ENCODE peak calls at places on chromosomes 7 and 10, in nine cellular contexts. Z is lower lobe of right lung; F is MCF 10A; K is PC-3; M is fibroblast of lung; G is GM10248; E is spleen; X is nephron progenitor cell; C is CD8-positive, alpha-beta T cell. U is an unnamed sample.

GRCh38 chr10:128662520-128662919 is 536.3 kb upstream of the MKI67 start:
- DNase-seq in C (no peak), F (no peak), G (no peak), M (no peak), Z (no peak), E (no peak), K (no peak), X (no peak), U (no peak)

GRCh38 chr7:139915864-139916716 is 87.0 kb downstream of the TBXAS1 start:
- DNase-seq in G (peak), X (no peak), M (peak), K (peak), E (no peak), Z (no peak), C (no peak), F (peak), U (no peak)

GRCh38 chr7:51589111-51589510 is 272.5 kb upstream of the COBL start:
- DNase-seq in C (no peak), Z (no peak), K (no peak), E (no peak), G (no peak), F (no peak), X (no peak), M (no peak), U (no peak)

GRCh38 chr7:145168427-145168826 is 332.6 kb upstream of the TPK1 start:
- DNase-seq in G (no peak), C (no peak), Z (no peak), K (no peak), F (no peak), X (no peak), E (no peak), M (no peak), U (no peak)

GRCh38 chr10:103417601-103418000 is 21.2 kb downstream of the PDCD11 start:
- DNase-seq in K (no peak), C (no peak), M (no peak), X (no peak), G (no peak), E (no peak), Z (no peak), F (no peak), U (no peak)

GRCh38 chr10:116780691-116781205 is 38.4 kb upstream of the HSPA12A start:
- DNase-seq in F (no peak), C (no peak), K (no peak), M (no peak), G (no peak), Z (no peak), E (no peak), X (no peak), U (no peak)

GRCh38 chr10:112379635-112380296 is 5.8 kb downstream of the ACSL5 start:
- DNase-seq in K (peak), Z (no peak), M (no peak), G (no peak), X (no peak), E (no peak), C (no peak), F (no peak), U (no peak)

GRCh38 chr7:101728888-101729883 is 88.2 kb upstream of the CUX1 start:
- DNase-seq in K (no peak), F (peak), E (no peak), C (no peak), M (peak), X (no peak), Z (peak), G (no peak), U (no peak)

GRCh38 chr10:121927841-121928527 is at the start of gene ATE1:
- DNase-seq in E (peak), X (peak), K (peak), F (peak), C (peak), M (peak), Z (peak), G (peak), U (peak)

GRCh38 chr7:44103941-44104879 is at the start of gene AEBP1:
- DNase-seq in F (no peak), E (peak), K (no peak), C (no peak), G (peak), M (no peak), Z (no peak), X (peak), U (peak)

GRCh38 chr7:105594034-105594433 is 12.7 kb upstream of the EFCAB10 start:
- DNase-seq in Z (no peak), C (no peak), F (no peak), E (no peak), X (no peak), K (peak), M (no peak), G (no peak), U (no peak)

GRCh38 chr10:108544500-108545120 is 1378.7 kb downstream of the XPNPEP1 start:
- DNase-seq in M (peak), G (peak), Z (peak), X (peak), C (no peak), E (peak), K (peak), F (peak), U (peak)

GRCh38 chr10:63258920-63259678 is 126.0 kb downstream of the NRBF2 start:
- DNase-seq in K (no peak), E (no peak), G (no peak), Z (no peak), C (no peak), M (peak), F (no peak), X (no peak), U (no peak)

GRCh38 chr7:98627062-98627790 is 10.1 kb downstream of the NPTX2 start:
- DNase-seq in E (no peak), M (no peak), C (no peak), F (no peak), G (no peak), Z (no peak), X (no peak), K (no peak), U (no peak)

GRCh38 chr10:115171392-115171960 is 78.3 kb downstream of the ATRNL1 start:
- DNase-seq in Z (no peak), K (peak), G (no peak), C (no peak), X (no peak), E (no peak), F (no peak), M (peak), U (no peak)
- TF ChIP-seq CTCF in Z (peak), K (peak), G (peak), C (no peak), X (peak), E (no peak), F (peak), M (peak), U (peak)

DNA sequence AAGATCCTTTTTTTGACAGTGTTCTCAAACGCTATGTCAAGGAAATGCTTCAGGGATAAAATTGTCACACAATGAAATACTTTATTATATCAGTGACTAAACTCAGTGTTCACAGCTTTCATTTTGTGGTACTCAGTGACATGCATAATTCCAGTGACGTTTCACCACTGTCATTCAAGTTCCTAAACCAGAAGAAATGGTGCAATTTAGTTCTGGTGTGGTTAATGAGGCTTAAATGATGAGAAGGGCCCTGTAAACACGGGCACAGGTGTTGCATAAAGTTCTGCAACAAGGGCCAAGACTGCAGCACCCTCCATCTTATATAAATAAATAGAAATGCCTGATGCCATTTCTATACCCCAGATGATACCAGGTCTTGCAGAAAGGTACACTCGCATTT is 1247.1 kb downstream of the GATA3 start:
- DNase-seq in Z (no peak), G (no peak), M (no peak), K (no peak), X (no peak), E (no peak), F (no peak), C (no peak), U (no peak)
- TF ChIP-seq CTCF in Z (no peak), G (no peak), M (no peak), K (no peak), X (no peak), E (no peak), F (no peak), C (no peak), U (no peak)

GRCh38 chr7:1045038-1045726 is 836 bp downstream of the GPR146 start:
- DNase-seq in F (no peak), Z (no peak), G (no peak), X (no peak), E (no peak), M (no peak), C (no peak), K (no peak), U (no peak)
- TF ChIP-seq CTCF in F (no peak), Z (no peak), G (no peak), X (no peak), E (no peak), M (no peak), C (peak), K (no peak), U (no peak)

DNA sequence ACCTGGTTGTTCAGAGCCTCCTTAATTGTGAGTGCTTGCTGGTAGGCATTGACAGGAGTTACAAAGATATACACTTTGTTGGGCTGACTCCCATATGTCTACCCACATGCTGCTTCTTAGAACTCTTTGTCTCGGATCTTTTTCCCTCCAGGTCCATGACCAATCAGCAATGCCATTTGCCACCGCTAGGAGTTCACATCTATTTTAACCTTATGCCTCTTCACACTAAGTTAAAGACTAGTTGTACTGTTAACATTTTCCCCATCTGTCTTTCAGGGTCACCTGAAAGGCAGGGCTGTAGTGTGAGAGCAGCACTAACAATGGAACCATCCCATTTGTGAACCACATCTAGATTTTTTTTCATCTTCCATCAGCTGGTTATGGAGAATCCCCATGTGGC is 226.7 kb upstream of the NPY start:
- DNase-seq in X (no peak), Z (no peak), C (no peak), F (no peak), K (no peak), G (no peak), M (no peak), E (no peak), U (no peak)
- TF ChIP-seq CTCF in X (no peak), Z (no peak), C (no peak), F (no peak), K (peak), G (no peak), M (peak), E (no peak), U (peak)

U was measured in glutamatergic neuron.